ENCODE peak calls at places on chromosomes 6 and 20, in ten cellular contexts. B is heart right ventricle, D is ovary, P is pancreas, J is body of pancreas, S is neuronal stem cell, G is HCT116, R is HepG2, Y is mesenchymal stem cell, E is fibroblast of lung. U is an unnamed sample.

GRCh38 chr20:53757472-53757913 is 163.9 kb upstream of the ZNF217 start:
- DNase-seq in B (no peak), D (no peak), P (no peak), J (no peak), S (no peak), G (no peak), R (no peak), Y (no peak), E (no peak), U (no peak)

GRCh38 chr6:81214414-81215091 is 537.9 kb downstream of the TENT5A start:
- DNase-seq in B (no peak), D (no peak), P (no peak), J (no peak), S (no peak), G (no peak), R (no peak), Y (no peak), E (no peak), U (no peak)

GRCh38 chr6:143675946-143676345 is 1.8 kb upstream of the PHACTR2 start:
- DNase-seq in B (no peak), D (no peak), P (no peak), J (no peak), S (no peak), G (no peak), R (peak; percentile 46), Y (peak; percentile 46), E (peak; percentile 31), U (no peak)

GRCh38 chr6:88048556-88048955 is 915 bp downstream of the SPACA1 start:
- DNase-seq in B (no peak), D (no peak), P (no peak), J (no peak), S (no peak), G (no peak), R (no peak), Y (no peak), E (no peak), U (no peak)

GRCh38 chr6:128519132-128519930 is 1.1 kb downstream of the PTPRK start:
- DNase-seq in B (peak; percentile 46), D (peak; percentile 64), P (peak; percentile 81), J (peak; percentile 71), S (peak; percentile 43), G (no peak), R (peak; percentile 87), Y (peak; percentile 71), E (peak; percentile 47), U (peak; percentile 49)

GRCh38 chr6:87840324-87840723 is 138.3 kb upstream of the AKIRIN2 start:
- DNase-seq in B (no peak), D (no peak), P (no peak), J (no peak), S (no peak), G (no peak), R (no peak), Y (no peak), E (no peak), U (no peak)

GRCh38 chr6:21856844-21857243 is 263.3 kb downstream of the SOX4 start:
- DNase-seq in B (no peak), D (no peak), P (no peak), J (no peak), S (no peak), G (no peak), R (no peak), Y (peak; percentile 45), E (peak; percentile 71), U (peak; percentile 1)

GRCh38 chr20:18719426-18719825 is 94.2 kb upstream of the SCP2D1 start:
- DNase-seq in B (no peak), D (no peak), P (no peak), J (no peak), S (no peak), G (no peak), R (no peak), Y (peak; percentile 78), E (peak; percentile 36), U (no peak)

GRCh38 chr6:52283111-52283510 is 1.4 kb downstream of the MCM3 start:
- DNase-seq in B (no peak), D (no peak), P (no peak), J (no peak), S (no peak), G (no peak), R (no peak), Y (no peak), E (no peak), U (no peak)

GRCh38 chr6:105873256-105873704 is 212.9 kb upstream of the PRDM1 start:
- DNase-seq in B (no peak), D (no peak), P (no peak), J (no peak), S (no peak), G (no peak), R (no peak), Y (no peak), E (peak; percentile 18), U (no peak)

GRCh38 chr6:79544299-79544927 is 7.2 kb upstream of the LCA5 start:
- DNase-seq in B (no peak), D (no peak), P (no peak), J (no peak), S (no peak), G (no peak), R (no peak), Y (peak; percentile 68), E (peak; percentile 56), U (no peak)
- H3K4me3 ChIP-seq in B (peak overlapping the region; percentile 16), D (no peak overlapping the region), P (no peak overlapping the region), J (no peak overlapping the region), S (no peak overlapping the region), G (peak overlapping the region; percentile 14), R (no peak overlapping the region), Y (no peak overlapping the region), E (no peak overlapping the region), U (no peak overlapping the region)

GRCh38 chr6:67881706-67882065 is 753.4 kb upstream of the ADGRB3 start:
- DNase-seq in B (no peak), D (no peak), P (no peak), J (no peak), S (no peak), G (no peak), R (no peak), Y (peak; percentile 18), E (no peak), U (no peak)
- H3K9me3 ChIP-seq in B (no peaks in the 10 kb centered on the region), D (no peaks in the 10 kb centered on the region), P (no peaks in the 10 kb centered on the region), J (no peaks in the 10 kb centered on the region), S (no peaks in the 10 kb centered on the region), G (peaks cover 12% of the 10 kb centered on the region), R (peaks cover 42% of the 10 kb centered on the region), Y (peaks cover 31% of the 10 kb centered on the region), E (no peaks in the 10 kb centered on the region), U (no peaks in the 10 kb centered on the region)

GRCh38 chr6:125797120-125797933 is 6.6 kb downstream of the NCOA7 start:
- DNase-seq in B (no peak), D (no peak), P (no peak), J (no peak), S (no peak), G (no peak), R (no peak), Y (no peak), E (no peak), U (no peak)
- H3K4me3 ChIP-seq in B (no peak overlapping the region), D (no peak overlapping the region), P (no peak overlapping the region), J (no peak overlapping the region), S (no peak overlapping the region), G (no peak overlapping the region), R (no peak overlapping the region), Y (no peak overlapping the region), E (no peak overlapping the region), U (no peak overlapping the region)

GRCh38 chr20:31476313-31476623 is 1.2 kb downstream of the REM1 start:
- DNase-seq in B (no peak), D (no peak), P (no peak), J (no peak), S (no peak), G (no peak), R (no peak), Y (no peak), E (no peak), U (no peak)
- H3K9me3 ChIP-seq in B (no peaks in the 10 kb centered on the region), D (no peaks in the 10 kb centered on the region), P (no peaks in the 10 kb centered on the region), J (no peaks in the 10 kb centered on the region), S (no peaks in the 10 kb centered on the region), G (no peaks in the 10 kb centered on the region), R (no peaks in the 10 kb centered on the region), Y (no peaks in the 10 kb centered on the region), E (no peaks in the 10 kb centered on the region), U (no peaks in the 10 kb centered on the region)

GRCh38 chr6:166970776-166971175 is 14.4 kb upstream of the RNASET2 start:
- DNase-seq in B (no peak), D (no peak), P (no peak), J (no peak), S (no peak), G (no peak), R (no peak), Y (no peak), E (no peak), U (no peak)

GRCh38 chr6:166977626-166978550 is 21.3 kb upstream of the CEP43 start:
- DNase-seq in B (no peak), D (no peak), P (no peak), J (no peak), S (no peak), G (no peak), R (no peak), Y (no peak), E (no peak), U (no peak)

GRCh38 chr6:166969390-166970002 is 13.1 kb upstream of the RNASET2 start:
- DNase-seq in B (no peak), D (no peak), P (no peak), J (no peak), S (no peak), G (no peak), R (no peak), Y (no peak), E (no peak), U (no peak)

GRCh38 chr6:166971271-166971670 is 14.9 kb upstream of the RNASET2 start:
- DNase-seq in B (no peak), D (no peak), P (no peak), J (no peak), S (no peak), G (no peak), R (no peak), Y (no peak), E (no peak), U (no peak)

GRCh38 chr6:166972101-166972500 is 15.8 kb upstream of the RNASET2 start:
- DNase-seq in B (no peak), D (no peak), P (no peak), J (no peak), S (no peak), G (no peak), R (no peak), Y (no peak), E (no peak), U (no peak)
- H3K4me3 ChIP-seq in B (no peak overlapping the region), D (no peak overlapping the region), P (no peak overlapping the region), J (no peak overlapping the region), S (no peak overlapping the region), G (no peak overlapping the region), R (no peak overlapping the region), Y (no peak overlapping the region), E (no peak overlapping the region), U (no peak overlapping the region)